ENCODE peak calls at places on chromosomes 16 and 17, in five cellular contexts. One of them, this sample, is unnamed.

GRCh38 chr17:78933959-78934568 is 8.9 kb upstream of the TIMP2 start:
- DNase-seq in endothelial cell: no peak
- DNase-seq in heart left ventricle: peak
- DNase-seq in GM13976: no peak
- DNase-seq in cardiac fibroblast: peak
- DNase-seq in this sample: peak

GRCh38 chr17:8800656-8801055 is 1.5 kb upstream of the MFSD6L start:
- DNase-seq in endothelial cell: no peak
- DNase-seq in heart left ventricle: no peak
- DNase-seq in GM13976: no peak
- DNase-seq in cardiac fibroblast: no peak
- DNase-seq in this sample: no peak

GRCh38 chr16:22674832-22675191 is 139.2 kb upstream of the HS3ST2 start:
- DNase-seq in endothelial cell: no peak
- DNase-seq in heart left ventricle: no peak
- DNase-seq in GM13976: no peak
- DNase-seq in cardiac fibroblast: no peak
- DNase-seq in this sample: no peak

GRCh38 chr17:27480699-27481098 is 24.5 kb downstream of the KSR1 start:
- DNase-seq in endothelial cell: no peak
- DNase-seq in heart left ventricle: no peak
- DNase-seq in GM13976: no peak
- DNase-seq in cardiac fibroblast: no peak
- DNase-seq in this sample: no peak

GRCh38 chr17:48310748-48311213 is 119.2 kb downstream of the SKAP1 start:
- DNase-seq in endothelial cell: no peak
- DNase-seq in heart left ventricle: no peak
- DNase-seq in GM13976: no peak
- DNase-seq in cardiac fibroblast: no peak
- DNase-seq in this sample: no peak

GRCh38 chr16:53142823-53143568 is 88.2 kb downstream of the CHD9 start:
- DNase-seq in endothelial cell: no peak
- DNase-seq in heart left ventricle: no peak
- DNase-seq in GM13976: no peak
- DNase-seq in cardiac fibroblast: peak
- DNase-seq in this sample: peak

GRCh38 chr17:83161298-83162034 is 82.1 kb downstream of the METRNL start:
- DNase-seq in endothelial cell: no peak
- DNase-seq in heart left ventricle: no peak
- DNase-seq in GM13976: no peak
- DNase-seq in cardiac fibroblast: no peak
- DNase-seq in this sample: no peak

GRCh38 chr17:29582767-29583166 is 6.7 kb downstream of the GIT1 start:
- DNase-seq in endothelial cell: no peak
- DNase-seq in heart left ventricle: no peak
- DNase-seq in GM13976: no peak
- DNase-seq in cardiac fibroblast: no peak
- DNase-seq in this sample: no peak

GRCh38 chr17:3659541-3660111 is 8.8 kb downstream of the TAX1BP3 start:
- DNase-seq in endothelial cell: no peak
- DNase-seq in heart left ventricle: peak
- DNase-seq in GM13976: no peak
- DNase-seq in cardiac fibroblast: peak
- DNase-seq in this sample: peak

GRCh38 chr17:79646721-79647455 is 36.0 kb upstream of the RBFOX3 start:
- DNase-seq in endothelial cell: no peak
- DNase-seq in heart left ventricle: no peak
- DNase-seq in GM13976: no peak
- DNase-seq in cardiac fibroblast: no peak
- DNase-seq in this sample: no peak

GRCh38 chr17:3260600-3260999 is 37.6 kb downstream of the OR3A1 start:
- DNase-seq in endothelial cell: no peak
- DNase-seq in heart left ventricle: no peak
- DNase-seq in GM13976: no peak
- DNase-seq in cardiac fibroblast: no peak
- DNase-seq in this sample: no peak

GRCh38 chr17:4998666-4999428 is 1.1 kb downstream of the KIF1C start:
- DNase-seq in endothelial cell: no peak
- DNase-seq in heart left ventricle: peak
- DNase-seq in GM13976: peak
- DNase-seq in cardiac fibroblast: no peak
- DNase-seq in this sample: no peak

GRCh38 chr17:16352303-16352837 is 899 bp downstream of the CENPV start:
- DNase-seq in endothelial cell: peak
- DNase-seq in heart left ventricle: no peak
- DNase-seq in GM13976: peak
- DNase-seq in cardiac fibroblast: peak
- DNase-seq in this sample: peak

GRCh38 chr16:15907863-15908478 is 19.6 kb upstream of the CEP20 start:
- DNase-seq in endothelial cell: no peak
- DNase-seq in heart left ventricle: no peak
- DNase-seq in GM13976: peak
- DNase-seq in cardiac fibroblast: peak
- DNase-seq in this sample: peak

GRCh38 chr16:27839419-27839818 is 224.1 kb downstream of the GSG1L start:
- DNase-seq in endothelial cell: no peak
- DNase-seq in heart left ventricle: no peak
- DNase-seq in GM13976: no peak
- DNase-seq in cardiac fibroblast: peak
- DNase-seq in this sample: peak

DNA sequence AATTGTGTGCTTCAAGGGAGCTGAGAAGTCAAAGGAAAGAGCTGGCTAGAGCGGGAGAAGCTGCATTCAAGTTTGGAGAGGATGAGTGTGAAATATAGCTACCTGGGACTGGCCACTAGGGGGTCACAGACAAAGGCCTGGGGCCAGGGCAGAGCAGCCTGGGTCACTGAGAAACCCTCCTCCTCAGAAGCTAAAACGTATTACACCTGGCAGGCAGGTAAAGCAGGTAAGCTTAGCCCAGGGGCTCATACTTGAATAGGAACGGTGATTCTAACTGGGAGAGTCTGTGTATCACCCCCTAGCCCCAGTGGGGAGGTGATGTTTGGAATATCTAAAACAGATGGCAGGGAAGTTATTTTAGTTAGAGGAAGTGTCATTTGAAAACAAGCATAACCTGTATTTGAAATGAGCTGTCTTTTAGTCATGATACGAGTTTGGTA is 6.8 kb downstream of the KRT37 start:
- DNase-seq in endothelial cell: peak
- DNase-seq in heart left ventricle: no peak
- DNase-seq in GM13976: peak
- DNase-seq in cardiac fibroblast: no peak
- DNase-seq in this sample: peak
- TF ChIP-seq CTCF in endothelial cell: peak
- TF ChIP-seq CTCF in heart left ventricle: peak
- TF ChIP-seq CTCF in GM13976: peak
- TF ChIP-seq CTCF in cardiac fibroblast: peak
- TF ChIP-seq CTCF in this sample: peak

DNA sequence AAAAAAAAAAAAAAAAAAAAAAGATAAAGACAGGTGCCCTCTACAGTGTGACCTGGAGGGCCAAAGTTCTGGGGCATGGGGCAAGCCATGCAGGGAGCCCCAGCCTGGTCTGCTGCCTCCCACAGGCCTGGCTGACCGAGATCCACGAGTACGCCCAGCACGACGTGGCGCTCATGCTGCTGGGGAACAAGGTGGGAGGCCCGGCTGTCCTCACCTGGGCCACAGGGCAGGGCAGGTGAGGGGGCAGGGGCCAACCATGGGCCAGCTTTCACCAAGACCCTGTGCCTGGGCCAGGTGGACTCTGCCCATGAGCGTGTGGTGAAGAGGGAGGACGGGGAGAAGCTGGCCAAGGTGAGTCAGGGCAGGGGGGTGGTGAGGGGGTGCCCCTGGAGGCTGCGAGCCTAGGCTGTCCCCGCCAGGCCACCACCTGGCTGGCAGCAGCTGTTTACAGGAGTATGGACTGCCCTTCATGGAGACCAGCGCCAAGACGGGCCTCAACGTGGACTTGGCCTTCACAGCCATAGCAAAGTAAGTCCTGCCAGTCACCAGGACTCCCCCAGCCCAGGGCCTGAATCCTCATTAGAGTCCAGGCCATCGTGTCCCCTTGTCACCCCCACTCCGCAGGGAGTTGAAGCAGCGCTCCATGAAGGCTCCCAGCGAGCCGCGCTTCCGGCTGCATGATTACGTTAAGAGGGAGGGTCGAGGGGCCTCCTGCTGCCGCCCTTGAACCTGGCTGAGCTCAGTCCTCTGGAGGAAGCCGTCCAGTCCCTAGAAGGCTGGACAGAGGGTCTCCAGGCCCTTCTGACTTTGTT is 2.7 kb upstream of the TRAF7 start:
- DNase-seq in endothelial cell: no peak
- DNase-seq in heart left ventricle: no peak
- DNase-seq in GM13976: no peak
- DNase-seq in cardiac fibroblast: peak
- DNase-seq in this sample: peak
- TF ChIP-seq CTCF in endothelial cell: no peak
- TF ChIP-seq CTCF in heart left ventricle: no peak
- TF ChIP-seq CTCF in GM13976: peak
- TF ChIP-seq CTCF in cardiac fibroblast: no peak
- TF ChIP-seq CTCF in this sample: no peak

GRCh38 chr17:31739300-31739699 is 119.7 kb downstream of the COPRS start:
- DNase-seq in endothelial cell: no peak
- DNase-seq in heart left ventricle: no peak
- DNase-seq in GM13976: no peak
- DNase-seq in cardiac fibroblast: peak
- DNase-seq in this sample: no peak

GRCh38 chr17:31736855-31737625 is 122.0 kb downstream of the COPRS start:
- DNase-seq in endothelial cell: no peak
- DNase-seq in heart left ventricle: peak
- DNase-seq in GM13976: no peak
- DNase-seq in cardiac fibroblast: no peak
- DNase-seq in this sample: no peak

GRCh38 chr17:31740611-31741082 is 118.4 kb downstream of the COPRS start:
- DNase-seq in endothelial cell: no peak
- DNase-seq in heart left ventricle: no peak
- DNase-seq in GM13976: no peak
- DNase-seq in cardiac fibroblast: peak
- DNase-seq in this sample: no peak

GRCh38 chr17:31738488-31738887 is 120.6 kb downstream of the COPRS start:
- DNase-seq in endothelial cell: no peak
- DNase-seq in heart left ventricle: peak
- DNase-seq in GM13976: no peak
- DNase-seq in cardiac fibroblast: no peak
- DNase-seq in this sample: no peak

GRCh38 chr17:31738067-31738466 is 121.0 kb downstream of the COPRS start:
- DNase-seq in endothelial cell: no peak
- DNase-seq in heart left ventricle: no peak
- DNase-seq in GM13976: no peak
- DNase-seq in cardiac fibroblast: no peak
- DNase-seq in this sample: no peak
- TF ChIP-seq CTCF in endothelial cell: no peak
- TF ChIP-seq CTCF in heart left ventricle: no peak
- TF ChIP-seq CTCF in GM13976: no peak
- TF ChIP-seq CTCF in cardiac fibroblast: no peak
- TF ChIP-seq CTCF in this sample: no peak

DNA sequence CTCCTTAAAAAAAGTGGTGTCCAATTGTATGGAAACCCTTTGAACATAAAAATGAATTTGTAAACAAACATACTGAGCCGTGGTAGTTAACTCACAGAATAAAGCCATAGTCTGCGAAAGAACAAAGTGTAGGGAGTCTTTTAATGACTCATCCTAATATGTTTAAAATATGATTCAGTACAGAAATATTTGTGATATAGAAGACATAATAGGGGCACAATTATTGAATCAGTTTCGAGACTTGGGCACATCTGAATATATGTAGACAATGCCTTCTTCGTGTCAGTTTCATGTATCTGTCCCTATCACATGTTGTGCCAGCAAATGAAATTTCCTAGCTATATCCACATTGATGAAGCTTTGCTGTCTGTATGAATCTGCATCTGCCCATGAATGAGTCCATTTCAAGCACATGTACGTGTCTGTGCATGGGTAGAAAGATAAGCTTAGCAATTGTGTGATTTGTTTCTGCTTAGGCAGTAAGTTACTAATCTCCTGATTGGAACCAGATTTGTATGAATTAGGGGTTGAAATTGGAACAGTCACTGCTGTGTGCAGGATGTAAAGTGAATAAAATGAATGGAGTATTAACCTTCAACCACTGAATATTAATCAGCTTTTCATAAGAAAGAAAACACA is 112.5 kb upstream of the SOX9 start:
- DNase-seq in endothelial cell: no peak
- DNase-seq in heart left ventricle: no peak
- DNase-seq in GM13976: no peak
- DNase-seq in cardiac fibroblast: peak
- DNase-seq in this sample: peak
- TF ChIP-seq CTCF in endothelial cell: no peak
- TF ChIP-seq CTCF in heart left ventricle: no peak
- TF ChIP-seq CTCF in GM13976: no peak
- TF ChIP-seq CTCF in cardiac fibroblast: no peak
- TF ChIP-seq CTCF in this sample: no peak

DNA sequence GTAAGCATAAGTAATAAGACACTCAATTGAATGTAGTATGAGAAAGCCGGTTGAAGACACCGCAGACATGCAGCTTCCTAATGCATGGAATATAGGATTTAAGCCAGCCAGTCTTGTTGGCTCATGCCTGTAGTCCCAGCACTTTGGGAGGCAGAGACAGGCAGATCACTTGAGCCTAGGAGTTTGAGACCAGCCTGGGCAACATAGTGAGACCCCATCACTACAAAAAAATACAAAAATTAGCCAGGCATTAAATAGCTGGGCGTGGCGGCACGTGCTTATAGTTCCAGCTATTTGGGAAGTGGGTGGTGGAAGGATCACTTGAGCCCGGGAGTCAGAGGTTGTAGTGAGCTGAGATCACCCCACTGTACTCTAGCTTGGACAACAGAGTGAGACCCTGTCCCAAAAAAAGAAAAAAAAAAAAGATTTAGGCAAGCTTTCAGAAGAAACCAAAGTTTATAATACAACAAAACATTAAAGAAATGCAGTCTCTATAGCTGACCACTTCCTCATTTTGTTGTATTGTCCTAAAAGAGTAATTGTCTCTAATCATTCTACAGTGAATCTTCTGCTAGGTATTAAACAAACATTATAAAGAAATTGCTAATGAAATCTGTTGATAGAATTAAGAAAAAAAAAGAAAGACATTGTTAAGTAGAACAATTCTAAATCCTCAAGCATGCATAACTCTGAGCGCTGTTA is 68.6 kb upstream of the KIFC3 start:
- DNase-seq in endothelial cell: no peak
- DNase-seq in heart left ventricle: no peak
- DNase-seq in GM13976: no peak
- DNase-seq in cardiac fibroblast: no peak
- DNase-seq in this sample: no peak
- TF ChIP-seq CTCF in endothelial cell: no peak
- TF ChIP-seq CTCF in heart left ventricle: no peak
- TF ChIP-seq CTCF in GM13976: no peak
- TF ChIP-seq CTCF in cardiac fibroblast: no peak
- TF ChIP-seq CTCF in this sample: no peak